ENCODE peak calls at places on chromosomes 12 and 14, in seven cellular contexts. R, Z, C, Y, Q, U and T are unnamed samples. For H3K4me1, the result is how much of the 10 kb centered on the place peaks cover.

GRCh38 chr12:78403681-78404080 is 460.9 kb upstream of the SYT1 start:
- DNase-seq in C (no peak), Q (no peak), U (no peak), R (peak), Y (no peak), Z (no peak), T (no peak)

GRCh38 chr14:54881235-54881760 is 21.3 kb downstream of the GCH1 start:
- DNase-seq in R (peak), U (no peak), Q (no peak), Y (peak), Z (no peak), C (no peak), T (no peak)

GRCh38 chr14:61213930-61214329 is 67.2 kb downstream of the TMEM30B start:
- DNase-seq in C (no peak), Y (no peak), Q (no peak), Z (no peak), R (peak), U (no peak), T (no peak)

GRCh38 chr12:117377758-117378157 is 16.3 kb upstream of the NOS1 start:
- DNase-seq in Z (no peak), U (peak), R (no peak), Q (peak), Y (no peak), C (no peak), T (no peak)

GRCh38 chr12:101823891-101824290 is 6.9 kb downstream of the GNPTAB start:
- DNase-seq in U (peak), Y (peak), Z (no peak), R (no peak), Q (peak), C (no peak), T (peak)

GRCh38 chr14:67428501-67429031 is 16.6 kb upstream of the PLEK2 start:
- DNase-seq in R (peak), Q (no peak), C (no peak), Y (peak), U (peak), Z (no peak), T (no peak)

GRCh38 chr12:29688914-29689313 is 94.8 kb downstream of the TMTC1 start:
- DNase-seq in U (no peak), Q (no peak), Z (no peak), C (no peak), Y (no peak), R (no peak), T (no peak)

GRCh38 chr12:172732-173161 is 41.2 kb downstream of the SLC6A12 start:
- DNase-seq in U (no peak), R (no peak), Y (no peak), Q (no peak), Z (no peak), C (no peak), T (no peak)

GRCh38 chr12:9064815-9065606 is 50.7 kb downstream of the A2M start:
- DNase-seq in R (no peak), C (peak), Z (peak), U (peak), Q (peak), Y (peak), T (peak)

GRCh38 chr12:122031342-122032216 is 9.9 kb downstream of the BCL7A start:
- DNase-seq in U (peak), R (no peak), Q (peak), C (no peak), Y (peak), Z (no peak), T (no peak)

GRCh38 chr12:76013603-76014002 is 18.0 kb downstream of the PHLDA1 start:
- DNase-seq in Q (no peak), R (no peak), Y (no peak), Z (no peak), C (no peak), U (no peak), T (no peak)

GRCh38 chr12:64749466-64750202 is 9.6 kb downstream of the GNS start:
- DNase-seq in Z (no peak), Q (no peak), Y (no peak), R (no peak), U (no peak), C (no peak), T (no peak)

GRCh38 chr12:48454675-48455074 is 17.7 kb upstream of the ANP32D start:
- DNase-seq in Q (no peak), R (peak), C (no peak), U (peak), Y (no peak), Z (no peak), T (no peak)

GRCh38 chr12:56086096-56086495 is 6.1 kb downstream of the ERBB3 start:
- DNase-seq in Q (no peak), U (no peak), Z (no peak), C (no peak), Y (no peak), R (no peak), T (no peak)

GRCh38 chr14:83520837-83521236 is 1987.2 kb upstream of the SEL1L start:
- DNase-seq in U (no peak), C (no peak), Q (no peak), R (peak), Y (no peak), Z (no peak), T (no peak)

GRCh38 chr12:20403230-20403629 is 34.9 kb downstream of the PDE3A start:
- DNase-seq in Q (no peak), U (no peak), R (no peak), Z (no peak), Y (no peak), C (no peak), T (no peak)

GRCh38 chr14:71150737-71151136 is 243.5 kb downstream of the PCNX1 start:
- DNase-seq in R (no peak), C (no peak), Y (no peak), Q (no peak), Z (no peak), U (no peak), T (no peak)

GRCh38 chr14:71143391-71144290 is 236.4 kb downstream of the PCNX1 start:
- DNase-seq in Z (no peak), Q (no peak), R (peak), U (peak), Y (peak), C (no peak), T (no peak)

DNA sequence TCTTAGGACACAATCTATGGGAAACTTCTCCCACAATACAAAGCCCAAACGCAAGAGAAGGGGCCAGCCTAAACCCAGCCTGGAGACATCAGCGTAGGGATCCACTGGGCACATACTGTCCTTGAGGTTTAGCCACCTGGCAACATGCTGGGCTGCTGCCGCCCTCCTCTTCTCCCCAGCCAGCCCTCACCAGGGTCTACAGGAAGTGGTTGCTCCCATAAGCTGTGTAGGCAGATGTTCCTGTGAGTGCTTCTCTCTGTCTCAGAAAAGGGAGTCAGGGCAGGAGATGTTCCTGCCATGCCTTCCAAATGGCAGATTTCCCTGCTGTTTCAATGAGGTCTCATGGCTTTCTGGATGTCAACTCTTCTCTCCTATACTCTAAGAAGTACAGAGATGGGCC is 241.4 kb downstream of the PCNX1 start:
- DNase-seq in R (no peak), Y (no peak), U (no peak), Q (no peak), Z (no peak), C (no peak), T (no peak)
- TF ChIP-seq POLR2A in R (no peak), Y (no peak), U (no peak), Q (no peak), Z (no peak), C (no peak), T (no peak)

GRCh38 chr12:69238589-69239285 is 632 bp upstream of the CPSF6 start:
- DNase-seq in U (no peak), R (no peak), Q (no peak), C (no peak), Y (no peak), Z (no peak), T (no peak)

GRCh38 chr12:69239286-69239921 is at the start of gene CPSF6:
- DNase-seq in U (peak), Z (peak), Y (peak), R (peak), Q (peak), C (peak), T (peak)

GRCh38 chr12:69241444-69242092 is 2.2 kb downstream of the CPSF6 start:
- DNase-seq in R (peak), Y (no peak), Z (no peak), Q (no peak), U (no peak), C (no peak), T (no peak)

GRCh38 chr12:69239922-69240624 is 704 bp downstream of the CPSF6 start:
- DNase-seq in R (peak), Y (peak), C (peak), U (peak), Z (peak), Q (peak), T (peak)

DNA sequence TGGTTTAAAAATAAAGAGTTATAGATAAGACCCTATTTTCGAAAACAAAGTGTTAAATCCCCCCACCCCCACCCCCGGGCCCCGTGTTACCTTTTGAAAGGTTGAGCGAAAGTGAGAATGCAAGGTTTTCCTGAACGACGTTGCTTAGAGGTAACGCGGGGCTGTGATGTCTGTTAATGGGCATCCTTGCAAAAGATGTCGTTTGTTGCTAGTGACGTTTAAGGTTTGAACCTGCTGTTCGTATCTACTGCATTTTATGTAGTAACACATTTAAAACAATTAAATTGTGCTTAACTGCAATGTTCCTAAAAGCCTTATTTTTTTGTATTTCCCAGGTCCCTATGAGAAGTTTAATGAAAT is 1.2 kb downstream of the CPSF6 start:
- DNase-seq in Y (no peak), R (peak), Z (no peak), C (no peak), Q (no peak), U (peak), T (no peak)
- H3K4me1 ChIP-seq in Y (under half), R (under half), Z (under half), C (under half), Q (under half), U (under half), T (under half)

GRCh38 chr14:100298551-100299237 is 7.5 kb downstream of the SLC25A29 start:
- DNase-seq in Q (no peak), R (no peak), Y (peak), C (peak), U (no peak), Z (no peak), T (no peak)
- TF ChIP-seq POLR2A in Q (no peak), R (no peak), Y (no peak), C (no peak), U (no peak), Z (no peak), T (no peak)

GRCh38 chr12:110579889-110580253 is 3.2 kb downstream of the PPTC7 start:
- DNase-seq in Z (no peak), Y (no peak), R (no peak), C (no peak), Q (no peak), U (no peak), T (no peak)
- H3K4me1 ChIP-seq in Z (under half), Y (half or more), R (under half), C (half or more), Q (under half), U (half or more), T (under half)

GRCh38 chr14:75013290-75013689 is 10.6 kb downstream of the EIF2B2 start:
- DNase-seq in Z (no peak), U (no peak), R (no peak), Y (peak), C (no peak), Q (peak), T (no peak)

GRCh38 chr14:75010472-75010871 is 7.8 kb downstream of the EIF2B2 start:
- DNase-seq in Y (no peak), Z (no peak), Q (no peak), C (no peak), U (no peak), R (no peak), T (no peak)

GRCh38 chr14:75011356-75012097 is 8.8 kb downstream of the EIF2B2 start:
- DNase-seq in C (no peak), Z (no peak), Y (no peak), R (peak), Q (no peak), U (no peak), T (no peak)

GRCh38 chr14:75005357-75005756 is 2.6 kb downstream of the EIF2B2 start:
- DNase-seq in U (no peak), Y (no peak), R (no peak), Z (no peak), Q (no peak), C (no peak), T (no peak)

DNA sequence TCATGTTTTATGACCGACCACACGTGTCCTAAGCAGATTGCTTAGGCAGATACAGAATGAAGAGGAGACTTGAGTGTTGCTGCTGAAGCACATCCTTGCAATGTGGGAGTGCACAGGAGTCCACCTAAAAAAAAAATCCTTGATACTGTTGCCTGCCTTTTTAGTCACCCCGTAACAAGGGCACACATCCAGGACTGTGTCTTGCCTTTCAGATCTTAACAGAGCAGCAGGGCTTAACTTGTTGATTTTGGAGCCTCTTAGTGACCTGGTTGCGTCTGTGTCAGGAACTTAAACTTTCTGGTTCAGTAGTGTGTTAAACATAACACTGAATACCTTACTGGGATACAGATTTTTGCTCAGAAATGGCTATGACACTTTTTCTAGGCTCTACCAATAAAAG is 6.5 kb downstream of the EIF2B2 start:
- DNase-seq in Q (no peak), R (no peak), Z (no peak), Y (no peak), C (no peak), U (no peak), T (no peak)
- TF ChIP-seq POLR2A in Q (no peak), R (no peak), Z (no peak), Y (no peak), C (no peak), U (no peak), T (no peak)

DNA sequence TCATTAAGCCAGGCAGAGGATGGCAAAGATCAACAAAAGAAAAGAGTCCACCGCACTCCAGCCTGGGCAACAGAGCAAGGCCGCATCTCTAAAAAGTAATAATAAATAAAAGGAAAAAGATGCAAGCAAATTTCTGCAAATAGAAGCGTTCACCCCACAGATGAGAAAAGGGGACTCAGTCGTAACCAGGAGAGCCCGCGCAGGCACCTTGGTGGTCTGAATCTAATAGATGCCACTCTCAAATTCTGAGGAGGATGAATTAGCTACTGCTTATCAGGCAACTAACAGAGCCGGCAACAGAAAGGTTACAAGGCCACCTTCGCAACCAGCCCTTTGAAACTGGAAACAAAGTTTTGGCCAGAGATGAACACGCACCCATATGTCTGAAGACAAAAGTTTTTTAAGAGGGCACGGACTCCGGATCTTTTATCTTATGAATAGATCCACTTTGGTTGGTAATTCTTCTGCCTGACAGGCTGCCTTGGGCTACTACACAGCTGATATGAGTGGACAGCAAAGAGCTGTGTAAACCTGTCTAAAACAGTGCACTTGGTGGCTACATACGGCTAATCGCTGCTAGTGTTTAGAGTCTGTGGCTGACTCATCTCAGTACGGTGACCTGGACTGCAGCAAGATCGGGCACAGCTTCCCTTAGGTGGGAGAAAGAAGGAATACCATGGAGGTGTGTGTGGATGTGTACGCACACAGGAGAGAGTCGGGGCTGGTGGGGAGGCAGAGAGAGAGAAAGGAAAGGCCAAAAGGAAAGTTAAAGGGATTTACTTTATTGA is 32.9 kb upstream of the TTC7B start:
- DNase-seq in Q (no peak), U (no peak), Z (no peak), Y (no peak), C (no peak), R (peak), T (no peak)
- H3K4me1 ChIP-seq in Q (under half), U (under half), Z (under half), Y (under half), C (under half), R (under half), T (under half)